ENCODE peak calls at places on chromosomes 6 and 20, in six cellular contexts. U is H1, H is ovary, E is transverse colon, I is IMR-90, L is testis. T is an unnamed sample.

GRCh38 chr6:18126116-18126515 is 3.6 kb upstream of the NHLRC1 start:
- DNase-seq in H (no peak), U (no peak), I (no peak), L (no peak), E (no peak), T (no peak)

GRCh38 chr20:45049904-45050471 is 50.9 kb downstream of the KCNS1 start:
- DNase-seq in U (no peak), E (no peak), H (no peak), I (no peak), L (no peak), T (no peak)

GRCh38 chr6:25404693-25405169 is 125.6 kb downstream of the CARMIL1 start:
- DNase-seq in I (no peak), U (no peak), L (no peak), E (peak; percentile 56), H (no peak), T (no peak)

GRCh38 chr20:33401922-33402369 is 627 bp upstream of the CDK5RAP1 start:
- DNase-seq in E (no peak), L (no peak), U (no peak), H (no peak), I (no peak), T (no peak)

GRCh38 chr20:1373036-1373435 is 19.8 kb downstream of the FKBP1A start:
- DNase-seq in L (no peak), H (no peak), I (no peak), E (no peak), U (no peak), T (no peak)

GRCh38 chr6:163738725-163739124 is 324.2 kb downstream of the QKI start:
- DNase-seq in H (no peak), E (no peak), U (no peak), L (no peak), I (peak; percentile 55), T (no peak)

GRCh38 chr6:20441921-20442320 is 40.2 kb downstream of the E2F3 start:
- DNase-seq in L (no peak), E (no peak), I (no peak), H (no peak), U (no peak), T (no peak)

GRCh38 chr6:8029243-8029870 is 34.8 kb downstream of the BLOC1S5 start:
- DNase-seq in I (peak; percentile 23), U (no peak), E (no peak), H (no peak), L (no peak), T (no peak)

GRCh38 chr6:133315811-133316210 is 74.7 kb downstream of the EYA4 start:
- DNase-seq in H (no peak), L (no peak), I (no peak), E (no peak), U (no peak), T (no peak)

GRCh38 chr20:4195499-4195898 is 180.1 kb upstream of the RNF24 start:
- DNase-seq in I (peak; percentile 18), H (no peak), E (no peak), U (peak; percentile 19), L (no peak), T (peak; percentile 36)

GRCh38 chr6:52937908-52938307 is 28.4 kb upstream of the GSTA3 start:
- DNase-seq in L (no peak), U (no peak), I (no peak), E (no peak), H (no peak), T (no peak)

GRCh38 chr6:56491606-56492328 is 150.9 kb downstream of the DST start:
- DNase-seq in U (no peak), L (no peak), H (peak; percentile 30), I (no peak), E (no peak), T (no peak)

GRCh38 chr6:33812669-33813068 is 8.9 kb upstream of the MLN start:
- DNase-seq in U (peak; percentile 71), L (peak; percentile 56), E (no peak), H (no peak), I (peak; percentile 55), T (no peak)

GRCh38 chr20:53654932-53655674 is 61.5 kb upstream of the ZNF217 start:
- DNase-seq in L (no peak), E (peak; percentile 61), U (no peak), I (no peak), H (no peak), T (no peak)

GRCh38 chr6:155340464-155341129 is 26.3 kb upstream of the TFB1M start:
- DNase-seq in I (peak; percentile 61), U (no peak), E (no peak), L (no peak), H (no peak), T (no peak)

GRCh38 chr6:142009647-142010046 is 123.1 kb upstream of the GJE1 start:
- DNase-seq in L (no peak), E (no peak), H (no peak), I (peak; percentile 72), U (no peak), T (no peak)

GRCh38 chr6:143332153-143332845 is 118.2 kb downstream of the ADAT2 start:
- DNase-seq in L (no peak), I (no peak), E (no peak), H (no peak), U (no peak), T (no peak)

GRCh38 chr20:33653218-33653899 is 8.8 kb upstream of the C20orf144 start:
- DNase-seq in E (peak; percentile 64), H (peak; percentile 83), U (peak; percentile 69), L (peak; percentile 72), I (peak; percentile 66), T (peak; percentile 79)

GRCh38 chr6:166691199-166691598 is 64.1 kb upstream of the RPS6KA2 start:
- DNase-seq in U (no peak), I (peak; percentile 54), E (no peak), L (no peak), H (no peak), T (no peak)

GRCh38 chr20:63576311-63576710 is 2.3 kb upstream of the HELZ2 start:
- DNase-seq in H (no peak), U (no peak), I (no peak), E (no peak), L (no peak), T (no peak)

GRCh38 chr20:41182296-41183212 is 45.2 kb downstream of the PLCG1 start:
- DNase-seq in I (no peak), H (no peak), E (no peak), U (no peak), L (peak; percentile 9), T (peak; percentile 59)

GRCh38 chr6:5481024-5481423 is 219.7 kb downstream of the FARS2 start:
- DNase-seq in I (no peak), E (no peak), H (no peak), U (no peak), L (no peak), T (no peak)

GRCh38 chr6:125810435-125810834 is 19.7 kb downstream of the NCOA7 start:
- DNase-seq in U (no peak), I (no peak), L (no peak), H (no peak), E (no peak), T (no peak)
- H3K36me3 ChIP-seq in U (no peaks in the 10 kb centered on the region), I (peaks cover 1% of the 10 kb centered on the region), L (no peaks in the 10 kb centered on the region), H (no peaks in the 10 kb centered on the region), E (no peaks in the 10 kb centered on the region), T (peaks cover under 1% of the 10 kb centered on the region)

DNA sequence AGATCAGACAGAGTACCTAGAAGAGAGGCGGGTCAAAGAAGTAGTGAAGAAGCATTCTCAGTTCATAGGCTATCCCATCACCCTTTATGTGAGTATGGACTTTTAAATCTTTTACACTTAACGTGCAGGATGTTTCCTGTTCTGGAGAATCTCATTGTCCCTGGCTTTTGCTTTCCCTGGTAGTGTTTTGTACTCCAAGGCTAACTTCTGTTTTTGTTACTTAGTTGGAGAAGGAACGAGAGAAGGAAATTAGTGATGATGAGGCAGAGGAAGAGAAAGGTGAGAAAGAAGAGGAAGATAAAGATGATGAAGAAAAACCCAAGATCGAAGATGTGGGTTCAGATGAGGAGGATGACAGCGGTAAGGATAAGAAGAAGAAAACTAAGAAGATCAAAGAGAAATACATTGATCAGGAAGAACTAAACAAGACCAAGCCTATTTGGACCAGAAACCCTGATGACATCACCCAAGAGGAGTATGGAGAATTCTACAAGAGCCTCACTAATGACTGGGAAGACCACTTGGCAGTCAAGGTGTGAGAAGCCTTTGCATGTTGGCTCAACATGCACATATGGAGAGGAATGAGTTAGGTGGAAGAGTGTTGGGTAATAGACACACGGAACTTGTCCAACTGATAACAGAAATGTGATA is 3.3 kb downstream of the HSP90AB1 start:
- DNase-seq in E (no peak), L (no peak), U (no peak), H (no peak), I (no peak), T (no peak)
- TF ChIP-seq POLR2A in E (no peak), L (no peak), U (peak; percentile 31), H (no peak), I (no peak), T (no peak)

GRCh38 chr6:98831057-98832031 is 3.0 kb upstream of the POU3F2 start:
- DNase-seq in L (no peak), H (no peak), I (no peak), E (no peak), U (no peak), T (peak; percentile 65)

GRCh38 chr6:98834060-98835031 is at the start of gene POU3F2:
- DNase-seq in L (peak; percentile 86), U (peak; percentile 92), E (peak; percentile 57), H (peak; percentile 87), I (peak; percentile 77), T (peak; percentile 85)

GRCh38 chr6:98832282-98833100 is 1.9 kb upstream of the POU3F2 start:
- DNase-seq in U (no peak), I (peak; percentile 74), H (no peak), L (no peak), E (no peak), T (peak; percentile 74)

GRCh38 chr6:98835149-98836024 is 1.0 kb downstream of the POU3F2 start:
- DNase-seq in U (no peak), L (no peak), H (no peak), I (no peak), E (no peak), T (peak; percentile 75)

GRCh38 chr6:98833101-98834059 is 994 bp upstream of the POU3F2 start:
- DNase-seq in U (no peak), L (peak; percentile 56), I (peak; percentile 16), E (no peak), H (peak; percentile 37), T (peak; percentile 81)
- TF ChIP-seq CTCF in U (peak; percentile 4), L (no peak), I (no peak), E (no peak), H (no peak), T (no peak)

GRCh38 chr6:37359034-37359433 is 5.3 kb downstream of the RNF8 start:
- DNase-seq in I (no peak), H (no peak), U (no peak), E (no peak), L (no peak), T (no peak)
- H3K36me3 ChIP-seq in I (peaks cover 13% of the 10 kb centered on the region), H (no peaks in the 10 kb centered on the region), U (peaks cover 14% of the 10 kb centered on the region), E (no peaks in the 10 kb centered on the region), L (no peaks in the 10 kb centered on the region), T (peaks cover 10% of the 10 kb centered on the region)

GRCh38 chr6:158707120-158707519 is 57.3 kb downstream of the SYTL3 start:
- DNase-seq in H (no peak), L (peak; percentile 79), U (no peak), I (peak; percentile 56), E (peak; percentile 41), T (no peak)
- TF ChIP-seq POLR2A in H (no peak), L (no peak), U (no peak), I (no peak), E (no peak), T (no peak)

GRCh38 chr6:37934276-37934675 is 114.7 kb downstream of the ZFAND3 start:
- DNase-seq in U (no peak), L (no peak), I (peak; percentile 56), E (no peak), H (no peak), T (no peak)
- TF ChIP-seq CTCF in U (no peak), L (no peak), I (no peak), E (no peak), H (no peak), T (no peak)

T was measured in spleen.